ENCODE peak calls at places on chromosome 2, in eight cellular contexts. X is SK-N-SH, H is ovary, M is K562, P is tibial nerve, K is GM12878, J is A549, I is transverse colon. Z is an unnamed sample.

GRCh38 chr2:205903549-205904129 is 182.3 kb downstream of the INO80D start:
- DNase-seq in X (peak; percentile 57), H (no peak), M (peak; percentile 67), P (no peak), K (no peak), J (peak; percentile 29), I (peak; percentile 74), Z (peak; percentile 46)

GRCh38 chr2:73063909-73064875 is 7.3 kb downstream of the SFXN5 start:
- DNase-seq in X (no peak), H (no peak), M (peak; percentile 69), P (no peak), K (no peak), J (peak; percentile 62), I (peak; percentile 28), Z (no peak)

GRCh38 chr2:154452906-154453493 is 245.5 kb upstream of the KCNJ3 start:
- DNase-seq in X (no peak), H (no peak), M (no peak), P (no peak), K (peak; percentile 13), J (no peak), I (no peak), Z (no peak)

GRCh38 chr2:133532919-133533318 is 35.3 kb downstream of the NCKAP5 start:
- DNase-seq in X (no peak), H (no peak), M (no peak), P (no peak), K (no peak), J (peak; percentile 5), I (no peak), Z (no peak)

GRCh38 chr2:59301466-59302402 is 1060.6 kb upstream of the FANCL start:
- DNase-seq in X (peak; percentile 27), H (no peak), M (peak; percentile 51), P (peak; percentile 41), K (no peak), J (peak; percentile 7), I (peak; percentile 21), Z (peak; percentile 31)

GRCh38 chr2:177001334-177001733 is 211.3 kb upstream of the HNRNPA3 start:
- DNase-seq in X (no peak), H (no peak), M (no peak), P (no peak), K (no peak), J (no peak), I (no peak), Z (no peak)

GRCh38 chr2:7671312-7671711 is 754.1 kb downstream of the RNF144A start:
- DNase-seq in X (no peak), H (no peak), M (no peak), P (peak; percentile 34), K (no peak), J (no peak), I (no peak), Z (no peak)

GRCh38 chr2:1564506-1564905 is 151.2 kb downstream of the TPO start:
- DNase-seq in X (no peak), H (no peak), M (no peak), P (no peak), K (no peak), J (no peak), I (no peak), Z (no peak)

GRCh38 chr2:54237428-54237827 is 18.6 kb downstream of the TSPYL6 start:
- DNase-seq in X (no peak), H (no peak), M (no peak), P (no peak), K (no peak), J (no peak), I (no peak), Z (no peak)

GRCh38 chr2:203636896-203637818 is 69.3 kb upstream of the CD28 start:
- DNase-seq in X (no peak), H (no peak), M (no peak), P (no peak), K (no peak), J (no peak), I (peak; percentile 41), Z (no peak)

GRCh38 chr2:177284531-177284930 is 20.0 kb upstream of the NFE2L2 start:
- DNase-seq in X (no peak), H (no peak), M (no peak), P (no peak), K (no peak), J (no peak), I (no peak), Z (no peak)

GRCh38 chr2:239955086-239955988 is 69.8 kb downstream of the NDUFA10 start:
- DNase-seq in X (no peak), H (no peak), M (no peak), P (no peak), K (no peak), J (no peak), I (no peak), Z (no peak)

GRCh38 chr2:45793998-45794720 is 142.7 kb downstream of the PRKCE start:
- DNase-seq in X (no peak), H (no peak), M (no peak), P (no peak), K (no peak), J (no peak), I (no peak), Z (no peak)

GRCh38 chr2:9284521-9285297 is 78.1 kb downstream of the ASAP2 start:
- DNase-seq in X (no peak), H (no peak), M (no peak), P (no peak), K (no peak), J (no peak), I (no peak), Z (no peak)

GRCh38 chr2:105950521-105951389 is 206.0 kb downstream of the NCK2 start:
- DNase-seq in X (no peak), H (no peak), M (peak; percentile 10), P (no peak), K (no peak), J (no peak), I (no peak), Z (no peak)

GRCh38 chr2:26975656-26976055 is 5.2 kb downstream of the MAPRE3 start:
- DNase-seq in X (no peak), H (no peak), M (no peak), P (no peak), K (no peak), J (no peak), I (no peak), Z (no peak)

GRCh38 chr2:204110250-204111183 is 174.0 kb downstream of the ICOS start:
- DNase-seq in X (no peak), H (peak; percentile 36), M (no peak), P (peak; percentile 24), K (no peak), J (no peak), I (peak; percentile 58), Z (peak; percentile 38)

GRCh38 chr2:75483878-75484277 is 76.9 kb downstream of the EVA1A start:
- DNase-seq in X (no peak), H (no peak), M (no peak), P (no peak), K (no peak), J (no peak), I (no peak), Z (no peak)

GRCh38 chr2:75484840-75485239 is 75.9 kb downstream of the EVA1A start:
- DNase-seq in X (no peak), H (no peak), M (no peak), P (no peak), K (no peak), J (no peak), I (no peak), Z (no peak)

GRCh38 chr2:75476778-75477177 is 84.0 kb downstream of the EVA1A start:
- DNase-seq in X (no peak), H (no peak), M (no peak), P (no peak), K (no peak), J (no peak), I (no peak), Z (no peak)

GRCh38 chr2:75482398-75482797 is 78.3 kb downstream of the EVA1A start:
- DNase-seq in X (no peak), H (no peak), M (no peak), P (no peak), K (no peak), J (no peak), I (no peak), Z (no peak)

GRCh38 chr2:75481041-75481836 is 79.5 kb downstream of the EVA1A start:
- DNase-seq in X (peak; percentile 30), H (no peak), M (peak; percentile 10), P (no peak), K (no peak), J (no peak), I (no peak), Z (no peak)
- TF ChIP-seq CTCF in X (peak; percentile 37), H (no peak), M (peak; percentile 12), P (no peak), K (peak; percentile 32), J (peak; percentile 32), I (no peak), Z (no peak)

DNA sequence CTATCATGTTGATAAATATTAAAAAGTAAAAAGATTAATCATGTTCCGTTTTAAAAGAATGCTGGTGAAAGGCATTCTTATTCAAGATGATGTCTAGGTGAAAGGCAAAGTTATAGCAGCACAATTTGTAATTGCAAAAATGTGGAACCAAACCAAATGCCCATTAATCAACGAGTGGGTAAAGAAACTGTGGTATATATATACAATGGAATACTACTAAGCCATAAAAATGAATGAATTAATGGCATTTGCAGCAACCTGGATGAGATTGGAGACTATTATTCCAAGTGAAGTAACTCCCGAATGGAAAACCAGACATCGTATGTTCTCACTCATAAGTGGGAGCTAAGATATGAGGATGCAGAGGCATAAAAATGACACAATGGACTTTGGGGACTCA is 286.4 kb downstream of the ARHGAP15 start:
- DNase-seq in X (no peak), H (no peak), M (no peak), P (no peak), K (no peak), J (no peak), I (no peak), Z (no peak)
- TF ChIP-seq EP300 in X (no peak), H (no peak), M (no peak), P (no peak), K (no peak), J (no peak), I (no peak), Z (no peak)

GRCh38 chr2:46471-47345 is at the start of gene FAM110C:
- DNase-seq in X (peak; percentile 76), H (peak; percentile 85), M (no peak), P (no peak), K (no peak), J (peak; percentile 16), I (peak; percentile 93), Z (peak; percentile 88)
- H3K4me3 ChIP-seq in X (no peak within 1 kb of the TSS), H (peak within 1 kb of the TSS; percentile 50), M (no peak within 1 kb of the TSS), P (no peak within 1 kb of the TSS), K (no peak within 1 kb of the TSS), J (peak within 1 kb of the TSS; percentile 51), I (peak within 1 kb of the TSS; percentile 73), Z (peak within 1 kb of the TSS; percentile 55)

GRCh38 chr2:209937893-209938292 is 64.5 kb upstream of the RPE start:
- DNase-seq in X (peak; percentile 3), H (no peak), M (no peak), P (no peak), K (no peak), J (no peak), I (no peak), Z (no peak)

GRCh38 chr2:209940923-209941322 is 61.5 kb upstream of the RPE start:
- DNase-seq in X (no peak), H (no peak), M (no peak), P (no peak), K (no peak), J (no peak), I (no peak), Z (no peak)

GRCh38 chr2:209933499-209934458 is 68.7 kb upstream of the RPE start:
- DNase-seq in X (no peak), H (no peak), M (no peak), P (peak; percentile 22), K (no peak), J (no peak), I (no peak), Z (peak; percentile 40)

GRCh38 chr2:209938906-209939305 is 63.5 kb upstream of the RPE start:
- DNase-seq in X (no peak), H (no peak), M (no peak), P (no peak), K (no peak), J (no peak), I (no peak), Z (no peak)

GRCh38 chr2:209936106-209936663 is 66.3 kb upstream of the RPE start:
- DNase-seq in X (no peak), H (no peak), M (no peak), P (no peak), K (no peak), J (no peak), I (no peak), Z (no peak)
- TF ChIP-seq CTCF in X (peak; percentile 57), H (no peak), M (no peak), P (peak; percentile 31), K (peak; percentile 24), J (no peak), I (no peak), Z (peak; percentile 35)